ENCODE peak calls at places on chromosomes 1 and 21, in four cellular contexts. T, D, E and P are unnamed samples.

GRCh38 chr1:203271018-203271743 is 34.1 kb upstream of the BTG2 start:
- DNase-seq in E (peak), D (peak), T (peak), P (peak)

GRCh38 chr1:37323486-37324377 is 150.6 kb upstream of the ZC3H12A start:
- DNase-seq in T (peak), E (no peak), D (peak), P (peak)

GRCh38 chr1:204350857-204351573 is 8.7 kb downstream of the PLEKHA6 start:
- DNase-seq in E (peak), D (peak), T (peak), P (peak)

GRCh38 chr21:35606578-35606977 is 453.7 kb downstream of the SETD4 start:
- DNase-seq in D (no peak), E (no peak), T (no peak), P (no peak)

GRCh38 chr1:169874229-169874628 is 19.5 kb downstream of the SCYL3 start:
- DNase-seq in T (no peak), E (no peak), D (no peak), P (peak)

GRCh38 chr1:11384170-11384554 is 94.8 kb upstream of the DISP3 start:
- DNase-seq in D (no peak), T (no peak), E (no peak), P (peak)

GRCh38 chr1:201772178-201772577 is 56.8 kb upstream of the IPO9 start:
- DNase-seq in D (no peak), T (no peak), E (no peak), P (no peak)

GRCh38 chr1:53325326-53326087 is 2.4 kb downstream of the LRP8 start:
- DNase-seq in D (no peak), T (no peak), E (no peak), P (no peak)

GRCh38 chr1:21184266-21184665 is 7.6 kb upstream of the EIF4G3 start:
- DNase-seq in D (no peak), E (no peak), T (peak), P (no peak)

GRCh38 chr1:210232524-210233215 is at the start of gene SERTAD4:
- DNase-seq in D (peak), T (peak), E (peak), P (no peak)